ENCODE peak calls at places on chromosomes 16 and 17, in ten cellular contexts. D is tibial nerve, Y is breast epithelium, Q is uterus, S is heart left ventricle, F is Peyer's patch, L is sigmoid colon, C is prostate gland, H is transverse colon, X is IMR-90. M is an unnamed sample.

GRCh38 chr17:27276653-27277156 is 17.2 kb upstream of the WSB1 start:
- DNase-seq in H (no peak), S (no peak), L (no peak), F (no peak), X (peak; percentile 65), D (no peak), Y (no peak), Q (no peak), C (no peak), M (no peak)

GRCh38 chr17:50799582-50799981 is 32.3 kb upstream of the ANKRD40CL start:
- DNase-seq in L (no peak), S (no peak), H (no peak), D (no peak), X (no peak), F (no peak), Q (no peak), C (no peak), Y (no peak), M (no peak)

GRCh38 chr17:17729620-17730249 is 48.5 kb downstream of the RAI1 start:
- DNase-seq in Q (no peak), F (peak; percentile 78), X (no peak), L (no peak), S (no peak), H (peak; percentile 64), C (peak; percentile 62), D (no peak), Y (no peak), M (peak; percentile 92)

GRCh38 chr17:72302735-72303134 is 181.9 kb downstream of the SOX9 start:
- DNase-seq in L (no peak), C (no peak), Q (no peak), S (no peak), D (no peak), H (no peak), F (no peak), Y (no peak), X (no peak), M (no peak)

GRCh38 chr17:69972251-69972650 is 102.8 kb upstream of the KCNJ16 start:
- DNase-seq in D (no peak), X (peak; percentile 23), C (no peak), Y (no peak), L (no peak), S (no peak), F (no peak), Q (no peak), H (no peak), M (no peak)

GRCh38 chr16:85627835-85628556 is 14.9 kb downstream of the GSE1 start:
- DNase-seq in X (no peak), L (no peak), Q (no peak), F (no peak), H (no peak), S (peak; percentile 64), D (no peak), C (no peak), Y (no peak), M (no peak)

GRCh38 chr17:37821025-37821713 is 76.3 kb upstream of the HNF1B start:
- DNase-seq in D (no peak), S (no peak), C (no peak), Q (no peak), L (no peak), H (no peak), X (peak; percentile 62), Y (no peak), F (no peak), M (no peak)

GRCh38 chr16:30941600-30942420 is 7.1 kb upstream of the ORAI3 start:
- DNase-seq in C (peak; percentile 61), Q (peak; percentile 67), H (peak; percentile 87), S (peak; percentile 73), Y (peak; percentile 78), X (peak; percentile 58), F (peak; percentile 92), L (peak; percentile 88), D (peak; percentile 48), M (peak; percentile 82)

GRCh38 chr16:782263-782662 is 5.9 kb downstream of the RPUSD1 start:
- DNase-seq in Y (no peak), C (no peak), X (no peak), S (no peak), L (no peak), H (no peak), F (no peak), Q (no peak), D (no peak), M (no peak)

GRCh38 chr17:4499431-4500187 is 928 bp downstream of the SPNS2 start:
- DNase-seq in Q (no peak), S (peak; percentile 37), H (no peak), F (no peak), D (no peak), C (no peak), L (no peak), X (no peak), Y (no peak), M (no peak)

GRCh38 chr17:82410014-82410716 is 8.0 kb upstream of the HEXD start:
- DNase-seq in Y (no peak), X (no peak), D (no peak), S (no peak), C (no peak), F (no peak), Q (no peak), L (no peak), H (no peak), M (no peak)

GRCh38 chr16:11034005-11034404 is 89.6 kb downstream of the CLEC16A start:
- DNase-seq in Y (no peak), S (no peak), F (no peak), X (peak; percentile 92), L (peak; percentile 84), C (no peak), D (peak; percentile 92), Q (peak; percentile 63), H (no peak), M (no peak)

DNA sequence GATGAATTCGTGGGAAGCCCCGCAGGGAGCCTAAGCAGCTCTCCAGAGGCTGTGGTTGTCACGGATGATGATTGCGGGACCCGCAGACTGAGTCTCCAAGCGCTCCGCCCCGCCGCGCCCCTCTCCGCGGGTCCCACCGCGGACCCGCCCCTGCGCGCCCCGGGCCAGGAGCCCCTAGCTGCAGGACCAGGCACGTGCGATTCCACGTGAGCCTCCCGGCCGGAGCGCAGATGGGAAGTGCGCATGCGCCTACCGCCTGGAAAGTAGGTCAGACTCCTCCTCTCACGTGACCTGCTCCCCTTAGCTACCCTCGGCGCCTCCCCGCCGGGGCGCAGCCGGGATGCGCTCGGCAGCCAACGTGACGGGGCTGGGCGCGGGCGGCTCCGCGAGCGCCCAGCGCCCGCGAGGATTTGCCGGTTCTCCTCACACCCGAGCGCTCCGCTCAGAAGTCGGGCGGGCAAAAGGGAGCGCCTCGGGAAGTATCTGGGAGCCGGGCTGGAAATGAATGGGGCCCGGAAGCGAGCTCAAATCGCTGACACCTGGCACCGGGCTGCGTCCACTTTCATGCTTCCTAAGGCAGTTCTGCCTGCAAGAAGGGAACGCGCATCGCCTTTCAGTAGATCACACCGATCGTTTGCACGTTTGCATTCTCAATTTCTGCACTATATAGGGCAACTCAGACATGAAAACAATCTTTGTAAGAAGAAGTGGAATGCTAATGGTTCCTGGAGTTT is 26.4 kb upstream of the HLF start:
- DNase-seq in D (peak; percentile 94), Q (peak; percentile 97), X (peak; percentile 85), C (peak; percentile 94), S (peak; percentile 95), H (peak; percentile 93), Y (peak; percentile 90), L (peak; percentile 97), F (peak; percentile 95), M (peak; percentile 96)
- TF ChIP-seq POLR2A in D (no peak), Q (peak; percentile 40), X (no peak), C (peak; percentile 28), S (no peak), H (no peak), Y (no peak), L (no peak), F (peak; percentile 37), M (no peak)

DNA sequence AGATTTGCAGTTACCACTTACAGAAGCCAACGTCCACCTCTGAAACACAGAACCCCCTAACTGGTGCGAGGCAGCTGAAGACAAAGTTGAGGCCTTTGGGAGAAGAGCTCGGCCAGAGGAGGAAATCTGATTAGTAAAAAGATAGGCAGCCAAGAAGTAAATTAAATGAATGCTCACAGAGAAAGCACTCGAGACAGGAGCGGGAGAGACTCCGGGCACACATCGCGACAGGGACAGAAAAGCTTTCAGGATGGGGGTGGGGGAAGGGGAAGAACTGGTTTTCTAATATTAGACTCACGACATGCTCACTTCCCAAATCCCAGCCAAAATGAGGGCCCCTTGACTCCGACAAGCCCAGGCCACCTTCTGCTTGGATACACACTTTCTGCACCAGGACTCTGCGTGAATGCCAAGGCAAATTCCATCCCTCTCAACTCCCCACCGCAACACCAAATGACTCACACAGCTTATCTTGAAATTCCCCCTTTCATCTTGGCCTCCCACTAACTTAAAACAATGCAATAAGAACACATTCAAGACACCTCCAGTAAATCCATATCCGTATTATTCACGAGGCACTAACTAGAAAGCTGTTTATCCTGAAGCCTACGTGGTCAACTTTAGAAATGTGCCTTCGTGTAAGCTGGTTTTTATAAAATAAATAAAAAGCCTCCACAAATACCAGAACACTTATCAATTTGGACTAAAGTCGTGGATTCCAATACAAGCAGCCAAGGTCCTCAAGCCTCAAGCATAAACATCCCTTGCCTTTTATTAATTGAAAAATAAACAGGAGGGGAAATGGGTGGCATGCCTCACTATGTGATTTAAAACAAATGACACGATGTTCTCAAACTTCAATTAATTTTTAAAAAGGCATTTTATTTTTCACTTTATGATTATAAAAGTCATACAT is 46.1 kb downstream of the NXN start:
- DNase-seq in F (no peak), X (peak; percentile 99), Y (no peak), C (peak; percentile 76), L (no peak), Q (no peak), D (no peak), H (no peak), S (no peak), M (peak; percentile 58)
- H3K27ac ChIP-seq in F (no peak overlapping the region), X (peak overlapping the region; percentile 86), Y (peak overlapping the region; percentile 36), C (peak overlapping the region; percentile 76), L (peak overlapping the region; percentile 75), Q (peak overlapping the region; percentile 65), D (peak overlapping the region; percentile 1), H (peak overlapping the region; percentile 60), S (no peak overlapping the region), M (peak overlapping the region; percentile 48)

DNA sequence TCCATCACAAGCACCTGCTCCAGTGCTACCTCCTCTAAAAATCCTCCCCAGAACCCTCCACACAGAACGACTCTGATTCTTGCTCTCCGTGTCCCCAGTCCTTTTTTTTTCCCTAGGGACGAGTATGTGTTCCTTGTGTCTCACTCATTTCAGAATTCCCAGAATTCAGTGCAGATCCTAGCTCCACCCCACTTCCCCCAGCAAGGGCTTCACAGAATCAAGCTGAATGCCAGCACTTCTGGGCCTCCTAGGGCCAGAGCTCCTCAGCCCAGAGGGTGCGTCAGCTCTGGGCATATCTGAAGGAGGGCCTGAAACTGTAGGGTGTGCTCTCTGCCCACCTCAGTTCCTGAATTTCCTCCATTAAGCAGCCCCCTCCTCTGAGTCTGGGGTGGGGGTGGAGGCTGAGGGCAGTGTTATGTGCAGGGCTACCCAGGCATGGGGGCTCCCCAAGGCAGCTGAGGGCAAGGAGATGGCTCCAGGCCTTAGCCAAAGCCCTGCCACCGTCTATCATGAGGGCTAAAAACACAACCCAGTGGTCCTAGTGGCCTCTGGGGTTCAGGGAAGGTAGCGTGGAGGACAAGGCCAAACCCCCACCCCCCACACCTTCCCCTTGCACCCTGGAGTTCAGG is 6.5 kb downstream of the UNC119 start:
- DNase-seq in S (no peak), Q (no peak), X (no peak), F (no peak), C (no peak), L (no peak), D (no peak), H (no peak), Y (no peak), M (no peak)
- TF ChIP-seq POLR2A in S (no peak), Q (no peak), X (no peak), F (no peak), C (no peak), L (no peak), D (no peak), H (no peak), Y (no peak), M (no peak)

GRCh38 chr16:78325532-78325931 is 226.1 kb downstream of the WWOX start:
- DNase-seq in Y (no peak), C (no peak), X (no peak), D (no peak), F (no peak), Q (no peak), S (no peak), L (no peak), H (no peak), M (no peak)
- H3K27ac ChIP-seq in Y (no peak overlapping the region), C (no peak overlapping the region), X (no peak overlapping the region), D (no peak overlapping the region), F (no peak overlapping the region), Q (no peak overlapping the region), S (no peak overlapping the region), L (no peak overlapping the region), H (no peak overlapping the region), M (no peak overlapping the region)